ENCODE peak calls at places on chromosomes 5 and 9, in eight cellular contexts. One of them, this sample, is unnamed.

GRCh38 chr5:104513194-104513602 is 950.6 kb upstream of the NUDT12 start:
- DNase-seq in CD8-positive, alpha-beta T cell: no peak
- DNase-seq in CD8-positive, alpha-beta memory T cell: no peak
- DNase-seq in K562: no peak
- DNase-seq in SK-N-SH: no peak
- DNase-seq in right lobe of liver: no peak
- DNase-seq in epithelial cell of prostate: peak
- DNase-seq in HCT116: peak
- DNase-seq in this sample: no peak

GRCh38 chr5:21173526-21173925 is 1185.5 kb upstream of the CDH18 start:
- DNase-seq in CD8-positive, alpha-beta T cell: no peak
- DNase-seq in CD8-positive, alpha-beta memory T cell: no peak
- DNase-seq in K562: no peak
- DNase-seq in SK-N-SH: no peak
- DNase-seq in right lobe of liver: no peak
- DNase-seq in epithelial cell of prostate: no peak
- DNase-seq in HCT116: no peak
- DNase-seq in this sample: no peak

GRCh38 chr9:109014267-109015025 is 1.1 kb upstream of the CTNNAL1 start:
- DNase-seq in CD8-positive, alpha-beta T cell: no peak
- DNase-seq in CD8-positive, alpha-beta memory T cell: no peak
- DNase-seq in K562: no peak
- DNase-seq in SK-N-SH: no peak
- DNase-seq in right lobe of liver: no peak
- DNase-seq in epithelial cell of prostate: no peak
- DNase-seq in HCT116: no peak
- DNase-seq in this sample: no peak

GRCh38 chr5:149838881-149839739 is 105.5 kb downstream of the PDE6A start:
- DNase-seq in CD8-positive, alpha-beta T cell: no peak
- DNase-seq in CD8-positive, alpha-beta memory T cell: no peak
- DNase-seq in K562: no peak
- DNase-seq in SK-N-SH: no peak
- DNase-seq in right lobe of liver: no peak
- DNase-seq in epithelial cell of prostate: peak
- DNase-seq in HCT116: peak
- DNase-seq in this sample: no peak

GRCh38 chr9:30198463-30199309 is 2185.8 kb upstream of the ACO1 start:
- DNase-seq in CD8-positive, alpha-beta T cell: no peak
- DNase-seq in CD8-positive, alpha-beta memory T cell: no peak
- DNase-seq in K562: no peak
- DNase-seq in SK-N-SH: no peak
- DNase-seq in right lobe of liver: no peak
- DNase-seq in epithelial cell of prostate: no peak
- DNase-seq in HCT116: no peak
- DNase-seq in this sample: no peak

GRCh38 chr9:121700165-121700830 is 48.9 kb downstream of the DAB2IP start:
- DNase-seq in CD8-positive, alpha-beta T cell: no peak
- DNase-seq in CD8-positive, alpha-beta memory T cell: no peak
- DNase-seq in K562: no peak
- DNase-seq in SK-N-SH: peak
- DNase-seq in right lobe of liver: no peak
- DNase-seq in epithelial cell of prostate: peak
- DNase-seq in HCT116: no peak
- DNase-seq in this sample: no peak

GRCh38 chr5:92337772-92338234 is 954.7 kb upstream of the ARRDC3 start:
- DNase-seq in CD8-positive, alpha-beta T cell: no peak
- DNase-seq in CD8-positive, alpha-beta memory T cell: no peak
- DNase-seq in K562: no peak
- DNase-seq in SK-N-SH: no peak
- DNase-seq in right lobe of liver: no peak
- DNase-seq in epithelial cell of prostate: no peak
- DNase-seq in HCT116: no peak
- DNase-seq in this sample: no peak

GRCh38 chr9:109314011-109314531 is 6.8 kb downstream of the EPB41L4B start:
- DNase-seq in CD8-positive, alpha-beta T cell: no peak
- DNase-seq in CD8-positive, alpha-beta memory T cell: no peak
- DNase-seq in K562: no peak
- DNase-seq in SK-N-SH: no peak
- DNase-seq in right lobe of liver: peak
- DNase-seq in epithelial cell of prostate: no peak
- DNase-seq in HCT116: no peak
- DNase-seq in this sample: no peak

GRCh38 chr9:23524607-23525155 is 301.4 kb downstream of the ELAVL2 start:
- DNase-seq in CD8-positive, alpha-beta T cell: no peak
- DNase-seq in CD8-positive, alpha-beta memory T cell: no peak
- DNase-seq in K562: no peak
- DNase-seq in SK-N-SH: no peak
- DNase-seq in right lobe of liver: no peak
- DNase-seq in epithelial cell of prostate: no peak
- DNase-seq in HCT116: no peak
- DNase-seq in this sample: no peak

GRCh38 chr5:6598351-6598900 is 34.4 kb downstream of the NSUN2 start:
- DNase-seq in CD8-positive, alpha-beta T cell: no peak
- DNase-seq in CD8-positive, alpha-beta memory T cell: no peak
- DNase-seq in K562: no peak
- DNase-seq in SK-N-SH: no peak
- DNase-seq in right lobe of liver: peak
- DNase-seq in epithelial cell of prostate: no peak
- DNase-seq in HCT116: no peak
- DNase-seq in this sample: no peak

GRCh38 chr9:4555251-4555650 is 65.0 kb downstream of the SLC1A1 start:
- DNase-seq in CD8-positive, alpha-beta T cell: peak
- DNase-seq in CD8-positive, alpha-beta memory T cell: peak
- DNase-seq in K562: no peak
- DNase-seq in SK-N-SH: no peak
- DNase-seq in right lobe of liver: no peak
- DNase-seq in epithelial cell of prostate: no peak
- DNase-seq in HCT116: peak
- DNase-seq in this sample: no peak

GRCh38 chr5:173644700-173645436 is 28.4 kb upstream of the BOD1 start:
- DNase-seq in CD8-positive, alpha-beta T cell: no peak
- DNase-seq in CD8-positive, alpha-beta memory T cell: no peak
- DNase-seq in K562: no peak
- DNase-seq in SK-N-SH: no peak
- DNase-seq in right lobe of liver: peak
- DNase-seq in epithelial cell of prostate: no peak
- DNase-seq in HCT116: no peak
- DNase-seq in this sample: peak

GRCh38 chr9:68851657-68852056 is 146.6 kb downstream of the PIP5K1B start:
- DNase-seq in CD8-positive, alpha-beta T cell: no peak
- DNase-seq in CD8-positive, alpha-beta memory T cell: no peak
- DNase-seq in K562: no peak
- DNase-seq in SK-N-SH: no peak
- DNase-seq in right lobe of liver: no peak
- DNase-seq in epithelial cell of prostate: no peak
- DNase-seq in HCT116: no peak
- DNase-seq in this sample: no peak

GRCh38 chr9:82972446-82972845 is 90.5 kb downstream of the RASEF start:
- DNase-seq in CD8-positive, alpha-beta T cell: no peak
- DNase-seq in CD8-positive, alpha-beta memory T cell: no peak
- DNase-seq in K562: no peak
- DNase-seq in SK-N-SH: no peak
- DNase-seq in right lobe of liver: no peak
- DNase-seq in epithelial cell of prostate: no peak
- DNase-seq in HCT116: no peak
- DNase-seq in this sample: no peak

GRCh38 chr5:36168737-36169136 is 16.8 kb downstream of the SKP2 start:
- DNase-seq in CD8-positive, alpha-beta T cell: no peak
- DNase-seq in CD8-positive, alpha-beta memory T cell: no peak
- DNase-seq in K562: no peak
- DNase-seq in SK-N-SH: no peak
- DNase-seq in right lobe of liver: no peak
- DNase-seq in epithelial cell of prostate: no peak
- DNase-seq in HCT116: no peak
- DNase-seq in this sample: no peak

GRCh38 chr5:17219006-17219422 is 1.6 kb downstream of the BASP1 start:
- DNase-seq in CD8-positive, alpha-beta T cell: no peak
- DNase-seq in CD8-positive, alpha-beta memory T cell: no peak
- DNase-seq in K562: no peak
- DNase-seq in SK-N-SH: peak
- DNase-seq in right lobe of liver: no peak
- DNase-seq in epithelial cell of prostate: no peak
- DNase-seq in HCT116: no peak
- DNase-seq in this sample: peak

GRCh38 chr5:73176250-73176649 is 3.3 kb downstream of the TMEM174 start:
- DNase-seq in CD8-positive, alpha-beta T cell: no peak
- DNase-seq in CD8-positive, alpha-beta memory T cell: no peak
- DNase-seq in K562: no peak
- DNase-seq in SK-N-SH: no peak
- DNase-seq in right lobe of liver: no peak
- DNase-seq in epithelial cell of prostate: no peak
- DNase-seq in HCT116: no peak
- DNase-seq in this sample: no peak

GRCh38 chr5:173890195-173890951 is 2.2 kb downstream of the CPEB4 start:
- DNase-seq in CD8-positive, alpha-beta T cell: no peak
- DNase-seq in CD8-positive, alpha-beta memory T cell: no peak
- DNase-seq in K562: peak
- DNase-seq in SK-N-SH: peak
- DNase-seq in right lobe of liver: no peak
- DNase-seq in epithelial cell of prostate: no peak
- DNase-seq in HCT116: no peak
- DNase-seq in this sample: no peak

GRCh38 chr9:93598647-93599241 is 22.4 kb downstream of the PHF2 start:
- DNase-seq in CD8-positive, alpha-beta T cell: peak
- DNase-seq in CD8-positive, alpha-beta memory T cell: no peak
- DNase-seq in K562: no peak
- DNase-seq in SK-N-SH: no peak
- DNase-seq in right lobe of liver: peak
- DNase-seq in epithelial cell of prostate: no peak
- DNase-seq in HCT116: no peak
- DNase-seq in this sample: no peak

GRCh38 chr9:87672586-87672985 is 53.3 kb upstream of the CTSL start:
- DNase-seq in CD8-positive, alpha-beta T cell: no peak
- DNase-seq in CD8-positive, alpha-beta memory T cell: no peak
- DNase-seq in K562: no peak
- DNase-seq in SK-N-SH: no peak
- DNase-seq in right lobe of liver: no peak
- DNase-seq in epithelial cell of prostate: no peak
- DNase-seq in HCT116: no peak
- DNase-seq in this sample: no peak

GRCh38 chr9:22970434-22970975 is 523.9 kb downstream of the DMRTA1 start:
- DNase-seq in CD8-positive, alpha-beta T cell: no peak
- DNase-seq in CD8-positive, alpha-beta memory T cell: no peak
- DNase-seq in K562: no peak
- DNase-seq in SK-N-SH: no peak
- DNase-seq in right lobe of liver: no peak
- DNase-seq in epithelial cell of prostate: no peak
- DNase-seq in HCT116: no peak
- DNase-seq in this sample: no peak

GRCh38 chr5:141001854-141002666 is 35.8 kb downstream of the PCDHAC2 start:
- DNase-seq in CD8-positive, alpha-beta T cell: no peak
- DNase-seq in CD8-positive, alpha-beta memory T cell: no peak
- DNase-seq in K562: no peak
- DNase-seq in SK-N-SH: peak
- DNase-seq in right lobe of liver: no peak
- DNase-seq in epithelial cell of prostate: no peak
- DNase-seq in HCT116: peak
- DNase-seq in this sample: no peak

GRCh38 chr9:77707696-77708095 is 59.6 kb upstream of the GNA14 start:
- DNase-seq in CD8-positive, alpha-beta T cell: no peak
- DNase-seq in CD8-positive, alpha-beta memory T cell: no peak
- DNase-seq in K562: no peak
- DNase-seq in SK-N-SH: no peak
- DNase-seq in right lobe of liver: no peak
- DNase-seq in epithelial cell of prostate: peak
- DNase-seq in HCT116: peak
- DNase-seq in this sample: no peak

DNA sequence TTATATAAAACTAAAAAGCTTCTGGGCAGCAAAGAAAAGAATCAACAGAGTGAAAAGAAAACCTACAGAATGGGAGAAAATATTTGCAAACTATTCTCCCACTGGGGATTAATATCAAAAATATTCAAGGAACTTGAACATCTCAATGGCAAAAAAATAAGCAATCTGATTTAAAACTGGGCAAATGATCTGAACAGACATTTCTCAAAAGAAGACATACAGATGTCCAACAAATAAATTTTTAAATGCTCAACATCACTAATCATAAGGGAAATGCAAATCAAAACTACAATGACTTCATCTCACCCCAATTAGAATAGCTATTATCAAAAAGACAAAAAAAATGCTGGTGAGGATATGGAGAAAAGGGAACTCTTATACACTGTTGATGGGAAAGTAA is 57.2 kb upstream of the SSBP2 start:
- DNase-seq in CD8-positive, alpha-beta T cell: no peak
- DNase-seq in CD8-positive, alpha-beta memory T cell: no peak
- DNase-seq in K562: no peak
- DNase-seq in SK-N-SH: no peak
- DNase-seq in right lobe of liver: no peak
- DNase-seq in epithelial cell of prostate: no peak
- DNase-seq in HCT116: no peak
- DNase-seq in this sample: no peak
- H3K27ac ChIP-seq in CD8-positive, alpha-beta T cell: no peak
- H3K27ac ChIP-seq in CD8-positive, alpha-beta memory T cell: no peak
- H3K27ac ChIP-seq in K562: no peak
- H3K27ac ChIP-seq in SK-N-SH: no peak
- H3K27ac ChIP-seq in right lobe of liver: no peak
- H3K27ac ChIP-seq in epithelial cell of prostate: no peak
- H3K27ac ChIP-seq in HCT116: no peak
- H3K27ac ChIP-seq in this sample: no peak

DNA sequence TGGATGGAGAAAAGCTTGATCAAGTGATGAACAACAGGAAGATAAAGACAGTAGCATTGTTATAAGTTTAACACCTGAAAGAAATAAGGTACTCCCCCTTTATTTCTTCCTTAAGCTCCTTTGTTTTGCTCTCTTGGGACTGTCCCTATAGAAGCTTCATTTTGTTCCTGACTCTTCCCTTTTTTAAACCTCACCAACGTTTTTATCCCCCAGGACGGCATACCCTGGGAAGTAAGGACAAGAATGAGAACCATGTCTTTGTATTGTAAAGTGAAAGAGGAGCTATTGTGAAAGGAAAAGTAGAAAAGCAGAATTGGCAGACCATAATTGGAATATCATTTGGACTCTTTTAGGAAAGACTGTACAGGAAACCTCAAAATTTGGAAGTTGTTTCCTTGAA is 1368.6 kb upstream of the C9orf72 start:
- DNase-seq in CD8-positive, alpha-beta T cell: no peak
- DNase-seq in CD8-positive, alpha-beta memory T cell: no peak
- DNase-seq in K562: no peak
- DNase-seq in SK-N-SH: no peak
- DNase-seq in right lobe of liver: no peak
- DNase-seq in epithelial cell of prostate: no peak
- DNase-seq in HCT116: no peak
- DNase-seq in this sample: no peak
- H3K27ac ChIP-seq in CD8-positive, alpha-beta T cell: no peak
- H3K27ac ChIP-seq in CD8-positive, alpha-beta memory T cell: no peak
- H3K27ac ChIP-seq in K562: no peak
- H3K27ac ChIP-seq in SK-N-SH: no peak
- H3K27ac ChIP-seq in right lobe of liver: no peak
- H3K27ac ChIP-seq in epithelial cell of prostate: no peak
- H3K27ac ChIP-seq in HCT116: no peak
- H3K27ac ChIP-seq in this sample: no peak

GRCh38 chr5:14272548-14273205 is 129.5 kb downstream of the TRIO start:
- DNase-seq in CD8-positive, alpha-beta T cell: no peak
- DNase-seq in CD8-positive, alpha-beta memory T cell: no peak
- DNase-seq in K562: no peak
- DNase-seq in SK-N-SH: no peak
- DNase-seq in right lobe of liver: no peak
- DNase-seq in epithelial cell of prostate: no peak
- DNase-seq in HCT116: no peak
- DNase-seq in this sample: no peak
- H3K27ac ChIP-seq in CD8-positive, alpha-beta T cell: no peak
- H3K27ac ChIP-seq in CD8-positive, alpha-beta memory T cell: no peak
- H3K27ac ChIP-seq in K562: peak
- H3K27ac ChIP-seq in SK-N-SH: no peak
- H3K27ac ChIP-seq in right lobe of liver: no peak
- H3K27ac ChIP-seq in epithelial cell of prostate: no peak
- H3K27ac ChIP-seq in HCT116: no peak
- H3K27ac ChIP-seq in this sample: no peak

GRCh38 chr9:136864996-136865767 is 926 bp downstream of the EDF1 start:
- DNase-seq in CD8-positive, alpha-beta T cell: no peak
- DNase-seq in CD8-positive, alpha-beta memory T cell: no peak
- DNase-seq in K562: no peak
- DNase-seq in SK-N-SH: no peak
- DNase-seq in right lobe of liver: peak
- DNase-seq in epithelial cell of prostate: no peak
- DNase-seq in HCT116: no peak
- DNase-seq in this sample: no peak
- H3K27ac ChIP-seq in CD8-positive, alpha-beta T cell: peak
- H3K27ac ChIP-seq in CD8-positive, alpha-beta memory T cell: peak
- H3K27ac ChIP-seq in K562: peak
- H3K27ac ChIP-seq in SK-N-SH: no peak
- H3K27ac ChIP-seq in right lobe of liver: no peak
- H3K27ac ChIP-seq in epithelial cell of prostate: peak
- H3K27ac ChIP-seq in HCT116: no peak
- H3K27ac ChIP-seq in this sample: no peak